ENCODE peak calls at places on chromosomes 2 and 18, in five cellular contexts. C is amniotic stem cell; E is activated naive CD8-positive, alpha-beta T cell treated with anti-CD3 and anti-CD28 coated beads, Interleukin-2, amount 50 U/mL, for 24 hours; Z is NCI-H446 treated with DMSO at 0.1 percent for 48 hours; M is activated CD4-positive, alpha-beta T cell treated with anti-CD3 and anti-CD28 coated beads, Interleukin-2, amount 10 ng/mL, durations not matched to agents 7 days and 5 days. T is an unnamed sample.

GRCh38 chr2:68472796-68473414 is 5.5 kb downstream of the APLF start:
- DNase-seq in E (no peak), Z (no peak), C (no peak), M (no peak), T (no peak)

GRCh38 chr2:239807568-239807967 is 217.6 kb downstream of the NDUFA10 start:
- DNase-seq in Z (no peak), M (no peak), C (no peak), E (no peak), T (no peak)

GRCh38 chr2:19472579-19472978 is 114.2 kb upstream of the OSR1 start:
- DNase-seq in Z (no peak), M (no peak), C (no peak), E (no peak), T (no peak)

GRCh38 chr18:27717250-27717649 is 459.7 kb downstream of the CDH2 start:
- DNase-seq in Z (no peak), C (no peak), M (no peak), E (no peak), T (no peak)

GRCh38 chr2:39703473-39703872 is 37.8 kb downstream of the TMEM178A start:
- DNase-seq in E (no peak), C (no peak), Z (no peak), M (no peak), T (no peak)

GRCh38 chr18:70420151-70420898 is 131.5 kb downstream of the SOCS6 start:
- DNase-seq in C (no peak), E (no peak), Z (no peak), M (no peak), T (no peak)

GRCh38 chr2:79219383-79219988 is 59.9 kb upstream of the REG3A start:
- DNase-seq in C (peak), M (peak), E (peak), Z (no peak), T (peak)

GRCh38 chr2:136118819-136119716 is 1.1 kb upstream of the CXCR4 start:
- DNase-seq in C (no peak), E (peak), Z (no peak), M (peak), T (peak)

GRCh38 chr2:260507-261161 is 3.2 kb downstream of the SH3YL1 start:
- DNase-seq in E (no peak), C (no peak), M (no peak), Z (no peak), T (no peak)

GRCh38 chr18:59402432-59403090 is 43.5 kb upstream of the LMAN1 start:
- DNase-seq in M (peak), Z (peak), C (peak), E (peak), T (peak)

GRCh38 chr2:105778344-105778607 is 33.6 kb downstream of the NCK2 start:
- DNase-seq in M (no peak), Z (no peak), E (no peak), C (no peak), T (no peak)

GRCh38 chr2:162197095-162197825 is 45.2 kb upstream of the GCG start:
- DNase-seq in M (no peak), C (no peak), E (no peak), Z (no peak), T (no peak)

GRCh38 chr2:205675861-205676516 is 6.3 kb upstream of the NRP2 start:
- DNase-seq in M (no peak), C (peak), Z (peak), E (no peak), T (peak)

GRCh38 chr2:190881480-190882326 is 1.1 kb downstream of the GLS start:
- DNase-seq in M (peak), Z (peak), E (peak), C (peak), T (peak)

GRCh38 chr2:222440670-222441422 is 16.5 kb downstream of the SGPP2 start:
- DNase-seq in E (no peak), M (no peak), Z (no peak), C (no peak), T (no peak)

GRCh38 chr18:37494406-37494805 is 71.2 kb downstream of the CELF4 start:
- DNase-seq in Z (no peak), M (no peak), C (no peak), E (no peak), T (no peak)

GRCh38 chr18:10239138-10239537 is 215.3 kb upstream of the APCDD1 start:
- DNase-seq in C (no peak), Z (no peak), M (no peak), E (no peak), T (no peak)

GRCh38 chr2:204175552-204176271 is 239.1 kb downstream of the ICOS start:
- DNase-seq in E (no peak), M (no peak), C (no peak), Z (no peak), T (no peak)

GRCh38 chr2:180056367-180057118 is 49.4 kb upstream of the CWC22 start:
- DNase-seq in E (no peak), M (no peak), C (no peak), Z (no peak), T (no peak)

GRCh38 chr2:127100261-127101047 is 6.5 kb downstream of the BIN1 start:
- DNase-seq in C (no peak), M (no peak), E (no peak), Z (no peak), T (no peak)

GRCh38 chr18:29271496-29271895 is 1094.6 kb upstream of the CDH2 start:
- DNase-seq in M (no peak), Z (no peak), E (no peak), C (no peak), T (no peak)

GRCh38 chr2:102848366-102848839 is 86.6 kb downstream of the TMEM182 start:
- DNase-seq in C (no peak), E (peak), M (no peak), Z (peak), T (peak)

GRCh38 chr2:70923378-70924015 is 12.2 kb upstream of the ATP6V1B1 start:
- DNase-seq in C (no peak), M (peak), E (no peak), Z (no peak), T (no peak)

GRCh38 chr2:44348385-44348784 is 12.9 kb downstream of the PREPL start:
- DNase-seq in C (peak), M (no peak), Z (no peak), E (no peak), T (no peak)

GRCh38 chr2:48946444-48947048 is 191.0 kb upstream of the LHCGR start:
- DNase-seq in M (peak), E (peak), C (peak), Z (peak), T (peak)

GRCh38 chr2:238433941-238434845 is 7.5 kb downstream of the ASB1 start:
- DNase-seq in C (peak), E (no peak), M (no peak), Z (no peak), T (no peak)

GRCh38 chr18:22710628-22711380 is 222.3 kb upstream of the RBBP8 start:
- DNase-seq in M (no peak), E (no peak), Z (no peak), C (no peak), T (no peak)

GRCh38 chr2:219273887-219274391 is 5.2 kb upstream of the DNAJB2 start:
- DNase-seq in Z (no peak), M (no peak), E (no peak), C (no peak), T (no peak)

GRCh38 chr18:59685501-59685900 is 11.7 kb downstream of the CCBE1 start:
- DNase-seq in M (no peak), E (no peak), Z (no peak), C (no peak), T (no peak)

GRCh38 chr2:98505311-98505808 is 60.7 kb downstream of the INPP4A start:
- DNase-seq in Z (no peak), C (no peak), E (no peak), M (peak), T (no peak)

GRCh38 chr18:55462652-55463051 is 125.3 kb downstream of the TCF4 start:
- DNase-seq in E (no peak), C (no peak), Z (no peak), M (no peak), T (peak)

GRCh38 chr2:76197428-76197827 is 486.7 kb upstream of the GCFC2 start:
- DNase-seq in Z (no peak), M (no peak), E (no peak), C (no peak), T (no peak)

GRCh38 chr2:64742678-64743077 is 89.0 kb upstream of the SERTAD2 start:
- DNase-seq in E (no peak), M (no peak), Z (no peak), C (no peak), T (no peak)

GRCh38 chr2:32250290-32250689 is 14.4 kb downstream of the NLRC4 start:
- DNase-seq in E (no peak), M (no peak), Z (no peak), C (no peak), T (no peak)

T was measured in NCI-H1694 treated with DMSO at 0.1 percent for 48 hours.